ENCODE peak calls at places on chromosomes 16 and 17, in six cellular contexts. A is K562, I is H1, X is GM12878, S is GM12892, K is HepG2. W is an unnamed sample.

GRCh38 chr17:364766-365165 is 12.2 kb upstream of the RPH3AL start:
- DNase-seq in A (no peak), I (no peak), X (no peak), S (no peak), K (no peak), W (no peak)

GRCh38 chr16:19804538-19805323 is 79.9 kb downstream of the GPRC5B start:
- DNase-seq in A (no peak), I (peak), X (no peak), S (no peak), K (no peak), W (no peak)

GRCh38 chr16:88007321-88007731 is 56.1 kb downstream of the BANP start:
- DNase-seq in A (no peak), I (no peak), X (no peak), S (no peak), K (no peak), W (no peak)

GRCh38 chr16:73254983-73255382 is 207.1 kb upstream of the ZFHX3 start:
- DNase-seq in A (no peak), I (no peak), X (no peak), S (no peak), K (no peak), W (no peak)

GRCh38 chr17:64411999-64412771 is 21.5 kb upstream of the PECAM1 start:
- DNase-seq in A (no peak), I (peak), X (no peak), S (no peak), K (no peak), W (no peak)

GRCh38 chr17:17693253-17693954 is 12.1 kb downstream of the RAI1 start:
- DNase-seq in A (no peak), I (no peak), X (no peak), S (no peak), K (peak), W (no peak)

GRCh38 chr17:69916761-69917160 is 158.3 kb upstream of the KCNJ16 start:
- DNase-seq in A (no peak), I (no peak), X (no peak), S (no peak), K (no peak), W (no peak)

GRCh38 chr17:81514485-81514734 is 1.8 kb upstream of the ACTG1 start:
- DNase-seq in A (no peak), I (no peak), X (no peak), S (no peak), K (no peak), W (no peak)

GRCh38 chr17:65783845-65784334 is 222.4 kb upstream of the AXIN2 start:
- DNase-seq in A (no peak), I (no peak), X (no peak), S (no peak), K (peak), W (no peak)

GRCh38 chr16:68227183-68227793 is 8.6 kb downstream of the ESRP2 start:
- DNase-seq in A (peak), I (no peak), X (peak), S (no peak), K (no peak), W (no peak)
- TF ChIP-seq POLR2A in A (no peak), I (no peak), X (no peak), S (no peak), K (peak), W (no peak)

GRCh38 chr17:9728005-9728404 is 63.4 kb downstream of the DHRS7C start:
- DNase-seq in A (no peak), I (no peak), X (no peak), S (no peak), K (no peak), W (no peak)

GRCh38 chr17:9728564-9728963 is 62.8 kb downstream of the DHRS7C start:
- DNase-seq in A (no peak), I (no peak), X (no peak), S (no peak), K (no peak), W (no peak)

GRCh38 chr17:9726291-9726690 is 65.1 kb downstream of the DHRS7C start:
- DNase-seq in A (no peak), I (no peak), X (no peak), S (no peak), K (no peak), W (no peak)

GRCh38 chr17:9729735-9730420 is 61.5 kb downstream of the DHRS7C start:
- DNase-seq in A (no peak), I (no peak), X (no peak), S (no peak), K (no peak), W (no peak)

GRCh38 chr17:9729034-9729650 is 62.2 kb downstream of the DHRS7C start:
- DNase-seq in A (peak), I (no peak), X (peak), S (peak), K (peak), W (peak)
- TF ChIP-seq TAF1 in A (no peak), I (no peak), X (no peak), S (no peak), K (no peak), W (no peak)

GRCh38 chr17:6555331-6556120 is 829 bp downstream of the PITPNM3 start:
- DNase-seq in A (no peak), I (no peak), X (no peak), S (no peak), K (no peak), W (no peak)

GRCh38 chr17:6556121-6557039 is at the start of gene PITPNM3:
- DNase-seq in A (peak), I (no peak), X (no peak), S (no peak), K (no peak), W (no peak)

GRCh38 chr17:6557040-6557438 is 684 bp upstream of the PITPNM3 start:
- DNase-seq in A (no peak), I (no peak), X (no peak), S (no peak), K (no peak), W (no peak)

GRCh38 chr17:6554336-6554735 is 2.0 kb downstream of the PITPNM3 start:
- DNase-seq in A (no peak), I (no peak), X (no peak), S (no peak), K (no peak), W (no peak)

DNA sequence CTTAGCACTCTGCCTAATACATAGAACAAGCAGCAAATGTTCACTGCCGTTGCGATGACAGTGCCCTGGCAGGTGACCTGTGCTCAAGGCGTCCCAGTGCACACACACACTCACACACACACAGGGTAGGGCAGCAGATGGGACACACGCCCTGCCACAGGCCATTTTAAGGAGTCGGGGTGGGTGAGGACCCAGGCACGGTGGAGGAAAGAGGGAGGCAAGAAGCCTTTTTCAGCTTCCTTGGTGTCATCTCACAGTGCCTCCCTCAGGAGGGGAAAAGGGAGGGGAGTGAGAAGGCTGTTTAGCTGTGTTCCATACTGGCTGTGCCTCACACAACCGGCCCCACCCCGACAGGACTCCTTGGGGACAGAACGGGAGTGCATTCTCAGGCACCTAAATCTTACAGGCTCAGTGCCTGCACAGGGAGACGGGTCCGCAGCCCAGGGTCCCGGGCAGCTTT is 1.5 kb downstream of the PITPNM3 start:
- DNase-seq in A (no peak), I (no peak), X (no peak), S (no peak), K (no peak), W (no peak)
- TF ChIP-seq POLR2A in A (no peak), I (no peak), X (no peak), S (no peak), K (no peak), W (no peak)

GRCh38 chr17:41871789-41872188 is 6.6 kb upstream of the KLHL11 start:
- DNase-seq in A (no peak), I (no peak), X (no peak), S (no peak), K (no peak), W (no peak)
- TF ChIP-seq TAF1 in A (no peak), I (no peak), X (no peak), S (no peak), K (no peak), W (no peak)

GRCh38 chr16:85200471-85201278 is 88.4 kb upstream of the CIBAR2 start:
- DNase-seq in A (no peak), I (no peak), X (no peak), S (no peak), K (peak), W (no peak)
- TF ChIP-seq POLR2A in A (no peak), I (no peak), X (no peak), S (no peak), K (no peak), W (no peak)

GRCh38 chr16:79648846-79649245 is 48.3 kb upstream of the MAF start:
- DNase-seq in A (no peak), I (no peak), X (no peak), S (no peak), K (no peak), W (no peak)

GRCh38 chr16:79656537-79657115 is 56.1 kb upstream of the MAF start:
- DNase-seq in A (no peak), I (no peak), X (no peak), S (no peak), K (no peak), W (no peak)

GRCh38 chr16:79651363-79651762 is 50.8 kb upstream of the MAF start:
- DNase-seq in A (no peak), I (no peak), X (no peak), S (no peak), K (no peak), W (no peak)

GRCh38 chr16:79658301-79659001 is 57.9 kb upstream of the MAF start:
- DNase-seq in A (peak), I (no peak), X (no peak), S (no peak), K (peak), W (no peak)

GRCh38 chr16:79653337-79654000 is 52.9 kb upstream of the MAF start:
- DNase-seq in A (no peak), I (no peak), X (no peak), S (no peak), K (no peak), W (no peak)
- TF ChIP-seq TAF1 in A (no peak), I (no peak), X (no peak), S (no peak), K (no peak), W (no peak)